ENCODE peak calls at places on chromosomes 2 and 18, in six cellular contexts. A is stomach, G is K562, R is transverse colon, B is A549, X is sigmoid colon. Y is an unnamed sample.

GRCh38 chr2:177843188-177843587 is 229.4 kb downstream of the PDE11A start:
- DNase-seq in A (no peak), G (no peak), R (no peak), B (no peak), X (no peak), Y (no peak)

GRCh38 chr2:64939332-64939917 is 49.8 kb upstream of the SLC1A4 start:
- DNase-seq in A (no peak), G (no peak), R (peak; percentile 42), B (no peak), X (no peak), Y (no peak)

GRCh38 chr18:27061488-27062095 is 123.5 kb downstream of the CHST9 start:
- DNase-seq in A (no peak), G (no peak), R (no peak), B (no peak), X (no peak), Y (no peak)

GRCh38 chr18:7779226-7779625 is 212.1 kb downstream of the PTPRM start:
- DNase-seq in A (no peak), G (no peak), R (no peak), B (no peak), X (no peak), Y (no peak)

GRCh38 chr2:206936456-206937222 is 2.7 kb upstream of the CPO start:
- DNase-seq in A (no peak), G (no peak), R (no peak), B (no peak), X (no peak), Y (no peak)

GRCh38 chr2:223997938-223998337 is 40.7 kb downstream of the MRPL44 start:
- DNase-seq in A (no peak), G (no peak), R (no peak), B (no peak), X (no peak), Y (no peak)

GRCh38 chr2:1846046-1847015 is 102.0 kb upstream of the PXDN start:
- DNase-seq in A (no peak), G (no peak), R (no peak), B (no peak), X (no peak), Y (no peak)

GRCh38 chr2:195782156-195782555 is 125.1 kb downstream of the SLC39A10 start:
- DNase-seq in A (no peak), G (no peak), R (no peak), B (no peak), X (no peak), Y (no peak)

GRCh38 chr2:62437785-62438184 is 68.2 kb downstream of the TMEM17 start:
- DNase-seq in A (no peak), G (no peak), R (no peak), B (no peak), X (no peak), Y (no peak)

GRCh38 chr18:12990662-12990976 is 543 bp upstream of the CEP192 start:
- DNase-seq in A (no peak), G (no peak), R (no peak), B (no peak), X (no peak), Y (no peak)

GRCh38 chr2:182504903-182505302 is 78.1 kb upstream of the PDE1A start:
- DNase-seq in A (no peak), G (no peak), R (no peak), B (no peak), X (no peak), Y (no peak)

GRCh38 chr2:169363027-169363569 is 764 bp upstream of the LRP2 start:
- DNase-seq in A (no peak), G (no peak), R (no peak), B (peak; percentile 1), X (no peak), Y (no peak)

DNA sequence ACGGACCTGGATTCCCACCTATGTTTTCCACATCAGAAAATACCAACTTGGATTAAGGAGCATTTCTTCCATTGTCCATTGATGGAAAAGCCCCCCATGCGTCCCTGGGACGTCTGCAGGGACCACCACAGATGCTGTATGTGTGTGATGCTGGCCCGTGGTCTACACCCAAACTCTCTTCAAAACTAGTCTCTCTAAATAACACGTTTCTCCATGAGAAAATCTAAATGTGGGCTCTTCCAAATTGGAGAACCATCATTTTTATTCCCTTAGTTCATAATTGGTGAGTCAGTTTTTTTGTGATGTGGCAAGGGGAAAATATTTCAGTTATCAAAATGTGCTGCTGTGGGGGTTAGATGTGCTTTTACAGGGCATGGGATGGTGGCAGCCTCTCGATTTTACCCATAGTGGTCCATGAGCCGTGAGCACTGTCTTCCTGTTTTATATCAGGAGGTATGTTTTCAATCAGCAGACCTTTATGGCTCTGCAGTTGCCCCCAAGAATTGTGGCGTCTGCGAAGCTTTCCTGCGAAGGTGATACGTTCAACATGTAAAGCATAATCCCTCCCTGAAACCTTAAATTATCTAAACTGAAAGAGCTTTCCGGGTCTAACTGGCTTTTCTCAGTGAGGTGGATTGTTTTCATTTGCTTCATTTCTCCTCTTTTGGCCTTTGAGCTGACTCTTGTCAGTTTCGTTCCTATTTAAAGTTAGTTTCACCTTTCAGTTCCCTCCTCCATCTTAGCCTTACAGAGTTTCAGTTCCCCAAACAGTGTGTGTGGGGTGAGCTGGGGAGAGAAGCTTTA is 78.3 kb downstream of the SETBP1 start:
- DNase-seq in A (no peak), G (no peak), R (peak; percentile 39), B (no peak), X (no peak), Y (no peak)
- TF ChIP-seq POLR2A in A (no peak), G (no peak), R (no peak), B (no peak), X (no peak), Y (no peak)

GRCh38 chr2:102033028-102033749 is 41.4 kb downstream of the IL1R2 start:
- DNase-seq in A (peak; percentile 81), G (no peak), R (peak; percentile 51), B (peak; percentile 67), X (no peak), Y (peak; percentile 44)
- TF ChIP-seq EP300 in A (no peak), G (no peak), R (no peak), B (no peak), X (no peak), Y (no peak)

DNA sequence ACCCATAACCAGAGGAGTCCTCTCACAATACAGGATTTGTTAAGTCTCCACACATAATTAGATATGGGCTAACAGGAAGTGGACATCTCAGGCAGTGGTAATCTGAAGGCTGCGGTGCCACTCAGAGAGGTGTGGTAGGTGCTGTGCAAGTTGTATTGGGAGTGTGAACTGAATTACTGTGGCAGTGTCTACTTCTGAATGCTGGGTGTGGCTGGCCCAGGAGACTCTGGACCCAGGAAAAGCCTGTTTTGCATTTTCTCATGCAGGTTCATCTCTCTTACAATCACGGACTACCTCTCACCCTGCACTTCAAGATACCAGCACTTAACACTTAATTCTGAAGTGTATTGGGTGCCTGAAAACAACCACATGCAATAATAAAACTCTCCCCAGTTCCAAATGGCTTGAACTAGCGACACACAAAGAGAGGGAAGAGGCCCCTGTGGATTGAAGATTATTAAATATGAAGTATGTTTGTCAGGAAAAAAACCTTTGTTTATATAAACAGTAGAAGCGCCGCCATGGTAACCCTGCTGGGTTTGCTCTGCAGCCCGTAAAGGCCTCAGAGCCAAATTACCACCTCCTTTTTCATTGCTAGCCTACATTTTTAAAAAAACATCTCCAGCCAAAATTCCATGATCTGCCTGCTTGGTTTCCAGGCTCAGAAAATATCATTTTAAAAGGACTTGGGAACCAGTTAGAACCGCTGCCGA is 77.5 kb downstream of the GFPT1 start:
- DNase-seq in A (no peak), G (no peak), R (peak; percentile 80), B (peak; percentile 61), X (peak; percentile 81), Y (peak; percentile 76)
- H3K4me3 ChIP-seq in A (no peak overlapping the region), G (no peak overlapping the region), R (no peak overlapping the region), B (no peak overlapping the region), X (no peak overlapping the region), Y (no peak overlapping the region)

GRCh38 chr2:15588329-15588919 is 3.2 kb upstream of the DDX1 start:
- DNase-seq in A (peak; percentile 61), G (peak; percentile 75), R (peak; percentile 35), B (peak; percentile 71), X (no peak), Y (peak; percentile 36)

GRCh38 chr2:15593327-15593705 is 1.6 kb downstream of the DDX1 start:
- DNase-seq in A (no peak), G (no peak), R (no peak), B (no peak), X (no peak), Y (no peak)

GRCh38 chr2:15594291-15595256 is 2.9 kb downstream of the DDX1 start:
- DNase-seq in A (no peak), G (no peak), R (no peak), B (no peak), X (no peak), Y (no peak)

GRCh38 chr2:15591373-15591691 is 336 bp upstream of the DDX1 start:
- DNase-seq in A (no peak), G (no peak), R (no peak), B (no peak), X (no peak), Y (no peak)

GRCh38 chr2:15591692-15592463 is at the start of gene DDX1:
- DNase-seq in A (peak; percentile 90), G (peak; percentile 87), R (peak; percentile 87), B (peak; percentile 92), X (peak; percentile 92), Y (peak; percentile 83)
- TF ChIP-seq POLR2A in A (no peak), G (peak; percentile 95), R (peak; percentile 81), B (peak; percentile 84), X (peak; percentile 59), Y (peak; percentile 66)

Y was measured in ovary.